ENCODE peak calls at places on chromosomes 5 and 9, in five cellular contexts. One of them, this sample, is unnamed.

GRCh38 chr5:110441035-110441434 is 285.4 kb downstream of the TMEM232 start:
- DNase-seq in skeletal muscle cell: peak; percentile 11
- DNase-seq in HAP-1: no peak
- DNase-seq in KBM-7: peak; percentile 32
- DNase-seq in GOT3: no peak
- DNase-seq in this sample: peak; percentile 29

GRCh38 chr9:93567271-93567959 is 9.0 kb upstream of the PHF2 start:
- DNase-seq in skeletal muscle cell: no peak
- DNase-seq in HAP-1: no peak
- DNase-seq in KBM-7: no peak
- DNase-seq in GOT3: no peak
- DNase-seq in this sample: no peak

GRCh38 chr5:148998174-148998797 is 64.6 kb downstream of the SH3TC2 start:
- DNase-seq in skeletal muscle cell: no peak
- DNase-seq in HAP-1: peak; percentile 36
- DNase-seq in KBM-7: peak; percentile 39
- DNase-seq in GOT3: no peak
- DNase-seq in this sample: peak; percentile 80

GRCh38 chr5:165620394-165620793 is 2115.0 kb downstream of the MAT2B start:
- DNase-seq in skeletal muscle cell: peak; percentile 13
- DNase-seq in HAP-1: no peak
- DNase-seq in KBM-7: no peak
- DNase-seq in GOT3: no peak
- DNase-seq in this sample: no peak

GRCh38 chr5:149627070-149627469 is 45.8 kb downstream of the ARHGEF37 start:
- DNase-seq in skeletal muscle cell: no peak
- DNase-seq in HAP-1: no peak
- DNase-seq in KBM-7: no peak
- DNase-seq in GOT3: no peak
- DNase-seq in this sample: no peak

GRCh38 chr5:113489299-113489698 is 1.0 kb upstream of the MCC start:
- DNase-seq in skeletal muscle cell: peak; percentile 95
- DNase-seq in HAP-1: no peak
- DNase-seq in KBM-7: peak; percentile 94
- DNase-seq in GOT3: peak; percentile 49
- DNase-seq in this sample: peak; percentile 96

GRCh38 chr5:117473075-117473595 is 898.5 kb upstream of the SEMA6A start:
- DNase-seq in skeletal muscle cell: no peak
- DNase-seq in HAP-1: peak; percentile 55
- DNase-seq in KBM-7: no peak
- DNase-seq in GOT3: no peak
- DNase-seq in this sample: no peak

GRCh38 chr5:134659922-134660321 is 11.3 kb downstream of the SEC24A start:
- DNase-seq in skeletal muscle cell: no peak
- DNase-seq in HAP-1: no peak
- DNase-seq in KBM-7: no peak
- DNase-seq in GOT3: no peak
- DNase-seq in this sample: no peak

GRCh38 chr9:126985870-126986498 is 71.4 kb downstream of the RALGPS1 start:
- DNase-seq in skeletal muscle cell: peak; percentile 36
- DNase-seq in HAP-1: no peak
- DNase-seq in KBM-7: peak; percentile 96
- DNase-seq in GOT3: peak; percentile 6
- DNase-seq in this sample: peak; percentile 3

GRCh38 chr9:1366300-1366699 is 316.1 kb downstream of the DMRT2 start:
- DNase-seq in skeletal muscle cell: no peak
- DNase-seq in HAP-1: no peak
- DNase-seq in KBM-7: peak; percentile 1
- DNase-seq in GOT3: no peak
- DNase-seq in this sample: no peak

GRCh38 chr5:77531297-77531696 is 39.2 kb upstream of the WDR41 start:
- DNase-seq in skeletal muscle cell: no peak
- DNase-seq in HAP-1: no peak
- DNase-seq in KBM-7: no peak
- DNase-seq in GOT3: no peak
- DNase-seq in this sample: no peak

GRCh38 chr5:124655943-124656459 is 90.4 kb downstream of the ZNF608 start:
- DNase-seq in skeletal muscle cell: peak; percentile 71
- DNase-seq in HAP-1: peak; percentile 23
- DNase-seq in KBM-7: peak; percentile 53
- DNase-seq in GOT3: no peak
- DNase-seq in this sample: peak; percentile 90

GRCh38 chr5:6583049-6583880 is 49.6 kb downstream of the NSUN2 start:
- DNase-seq in skeletal muscle cell: no peak
- DNase-seq in HAP-1: peak; percentile 68
- DNase-seq in KBM-7: no peak
- DNase-seq in GOT3: no peak
- DNase-seq in this sample: no peak

GRCh38 chr5:142830241-142831018 is 60.3 kb downstream of the ARHGAP26 start:
- DNase-seq in skeletal muscle cell: peak; percentile 52
- DNase-seq in HAP-1: no peak
- DNase-seq in KBM-7: no peak
- DNase-seq in GOT3: no peak
- DNase-seq in this sample: peak; percentile 44

GRCh38 chr5:42811591-42812392 is at the start of gene SELENOP:
- DNase-seq in skeletal muscle cell: no peak
- DNase-seq in HAP-1: no peak
- DNase-seq in KBM-7: no peak
- DNase-seq in GOT3: no peak
- DNase-seq in this sample: peak; percentile 69

GRCh38 chr9:133073264-133074000 is 11.7 kb downstream of the CEL start:
- DNase-seq in skeletal muscle cell: no peak
- DNase-seq in HAP-1: no peak
- DNase-seq in KBM-7: no peak
- DNase-seq in GOT3: no peak
- DNase-seq in this sample: no peak

GRCh38 chr5:180639743-180640300 is 9.6 kb downstream of the FLT4 start:
- DNase-seq in skeletal muscle cell: no peak
- DNase-seq in HAP-1: no peak
- DNase-seq in KBM-7: peak; percentile 21
- DNase-seq in GOT3: no peak
- DNase-seq in this sample: no peak

GRCh38 chr5:76099286-76099702 is 16.1 kb downstream of the SV2C start:
- DNase-seq in skeletal muscle cell: no peak
- DNase-seq in HAP-1: no peak
- DNase-seq in KBM-7: no peak
- DNase-seq in GOT3: no peak
- DNase-seq in this sample: no peak

GRCh38 chr9:135088348-135088978 is 995 bp downstream of the OLFM1 start:
- DNase-seq in skeletal muscle cell: no peak
- DNase-seq in HAP-1: no peak
- DNase-seq in KBM-7: no peak
- DNase-seq in GOT3: no peak
- DNase-seq in this sample: no peak

GRCh38 chr5:59034498-59035186 is 451.8 kb downstream of the RAB3C start:
- DNase-seq in skeletal muscle cell: peak; percentile 60
- DNase-seq in HAP-1: no peak
- DNase-seq in KBM-7: peak; percentile 50
- DNase-seq in GOT3: no peak
- DNase-seq in this sample: peak; percentile 44

GRCh38 chr5:89967806-89968444 is 441.6 kb downstream of the CETN3 start:
- DNase-seq in skeletal muscle cell: peak; percentile 38
- DNase-seq in HAP-1: no peak
- DNase-seq in KBM-7: peak; percentile 70
- DNase-seq in GOT3: no peak
- DNase-seq in this sample: peak; percentile 16

GRCh38 chr9:127154003-127154389 is 31.6 kb upstream of the ANGPTL2 start:
- DNase-seq in skeletal muscle cell: no peak
- DNase-seq in HAP-1: no peak
- DNase-seq in KBM-7: no peak
- DNase-seq in GOT3: no peak
- DNase-seq in this sample: no peak

GRCh38 chr5:104951829-104952228 is 1389.2 kb upstream of the NUDT12 start:
- DNase-seq in skeletal muscle cell: no peak
- DNase-seq in HAP-1: no peak
- DNase-seq in KBM-7: no peak
- DNase-seq in GOT3: no peak
- DNase-seq in this sample: no peak

GRCh38 chr9:20397348-20397747 is 225.0 kb downstream of the MLLT3 start:
- DNase-seq in skeletal muscle cell: no peak
- DNase-seq in HAP-1: no peak
- DNase-seq in KBM-7: no peak
- DNase-seq in GOT3: no peak
- DNase-seq in this sample: no peak

GRCh38 chr5:150517272-150518152 is 9.6 kb downstream of the NDST1 start:
- DNase-seq in skeletal muscle cell: peak; percentile 85
- DNase-seq in HAP-1: peak; percentile 59
- DNase-seq in KBM-7: no peak
- DNase-seq in GOT3: no peak
- DNase-seq in this sample: peak; percentile 93

GRCh38 chr9:130713286-130713975 is 19.9 kb downstream of the EXOSC2 start:
- DNase-seq in skeletal muscle cell: no peak
- DNase-seq in HAP-1: peak; percentile 35
- DNase-seq in KBM-7: peak; percentile 37
- DNase-seq in GOT3: no peak
- DNase-seq in this sample: peak; percentile 2

GRCh38 chr5:87147441-87147840 is 120.2 kb upstream of the RASA1 start:
- DNase-seq in skeletal muscle cell: no peak
- DNase-seq in HAP-1: no peak
- DNase-seq in KBM-7: no peak
- DNase-seq in GOT3: no peak
- DNase-seq in this sample: no peak

GRCh38 chr9:135982499-135983264 is 21.5 kb upstream of the UBAC1 start:
- DNase-seq in skeletal muscle cell: no peak
- DNase-seq in HAP-1: no peak
- DNase-seq in KBM-7: no peak
- DNase-seq in GOT3: no peak
- DNase-seq in this sample: no peak

GRCh38 chr5:102450313-102450990 is 48.3 kb downstream of the SLCO6A1 start:
- DNase-seq in skeletal muscle cell: no peak
- DNase-seq in HAP-1: peak; percentile 16
- DNase-seq in KBM-7: peak; percentile 53
- DNase-seq in GOT3: no peak
- DNase-seq in this sample: no peak

GRCh38 chr5:142865631-142866030 is 95.5 kb downstream of the ARHGAP26 start:
- DNase-seq in skeletal muscle cell: no peak
- DNase-seq in HAP-1: no peak
- DNase-seq in KBM-7: no peak
- DNase-seq in GOT3: no peak
- DNase-seq in this sample: no peak

GRCh38 chr9:128115187-128116103 is 12.1 kb downstream of the PTGES2 start:
- DNase-seq in skeletal muscle cell: no peak
- DNase-seq in HAP-1: no peak
- DNase-seq in KBM-7: no peak
- DNase-seq in GOT3: no peak
- DNase-seq in this sample: no peak

GRCh38 chr5:116947691-116948528 is 373.3 kb upstream of the SEMA6A start:
- DNase-seq in skeletal muscle cell: no peak
- DNase-seq in HAP-1: peak; percentile 88
- DNase-seq in KBM-7: peak; percentile 89
- DNase-seq in GOT3: no peak
- DNase-seq in this sample: peak; percentile 53

GRCh38 chr9:118336952-118337349 is 632.7 kb downstream of the TLR4 start:
- DNase-seq in skeletal muscle cell: no peak
- DNase-seq in HAP-1: no peak
- DNase-seq in KBM-7: no peak
- DNase-seq in GOT3: no peak
- DNase-seq in this sample: no peak